ENCODE peak calls at places on chromosomes 11 and 22, in six cellular contexts. K is H54, F is A172, G is body of pancreas, A is cardiac muscle cell, N is astrocyte of the spinal cord. E is an unnamed sample.

GRCh38 chr11:66277475-66278391 is at the start of gene CNIH2:
- DNase-seq in K (no peak), F (no peak), G (no peak), A (peak), N (no peak), E (no peak)

GRCh38 chr11:93921695-93922468 is 71.5 kb upstream of the VSTM5 start:
- DNase-seq in K (peak), F (peak), G (peak), A (peak), N (peak), E (peak)

GRCh38 chr11:62665630-62666258 is 632 bp downstream of the CSKMT start:
- DNase-seq in K (no peak), F (peak), G (peak), A (peak), N (peak), E (no peak)

GRCh38 chr11:133946541-133947297 is 10.0 kb downstream of the IGSF9B start:
- DNase-seq in K (no peak), F (no peak), G (no peak), A (no peak), N (no peak), E (no peak)

GRCh38 chr11:108635106-108635505 is 29.8 kb upstream of the DDX10 start:
- DNase-seq in K (no peak), F (no peak), G (no peak), A (no peak), N (no peak), E (peak)

GRCh38 chr22:50260801-50261614 is 475 bp downstream of the MAPK12 start:
- DNase-seq in K (no peak), F (no peak), G (no peak), A (peak), N (peak), E (peak)

GRCh38 chr11:126346586-126346940 is 8.9 kb upstream of the ST3GAL4 start:
- DNase-seq in K (no peak), F (no peak), G (no peak), A (no peak), N (no peak), E (no peak)

GRCh38 chr22:37633693-37634504 is 5.6 kb upstream of the SH3BP1 start:
- DNase-seq in K (peak), F (peak), G (peak), A (peak), N (peak), E (peak)

GRCh38 chr22:46675938-46676337 is 55.8 kb downstream of the GRAMD4 start:
- DNase-seq in K (no peak), F (no peak), G (no peak), A (no peak), N (no peak), E (no peak)

GRCh38 chr11:13160302-13160701 is 117.3 kb upstream of the BMAL1 start:
- DNase-seq in K (no peak), F (no peak), G (no peak), A (no peak), N (no peak), E (no peak)